ENCODE peak calls at places on chromosomes 13 and 19, in six cellular contexts. R, S, K, Q, E and L are unnamed samples.

GRCh38 chr19:37007587-37008220 is 70.5 kb upstream of the ZNF420 start:
- DNase-seq in R (no peak), S (no peak), K (peak), Q (peak), E (peak), L (no peak)

GRCh38 chr13:113091891-113092775 is 13.5 kb upstream of the F7 start:
- DNase-seq in R (no peak), S (peak), K (no peak), Q (no peak), E (no peak), L (no peak)

GRCh38 chr13:46484561-46484960 is 68.4 kb upstream of the LRCH1 start:
- DNase-seq in R (no peak), S (no peak), K (no peak), Q (peak), E (no peak), L (no peak)

GRCh38 chr19:4455742-4456565 is 1.6 kb downstream of the UBXN6 start:
- DNase-seq in R (peak), S (no peak), K (peak), Q (peak), E (peak), L (peak)

GRCh38 chr13:66915596-66916185 is 314.4 kb downstream of the PCDH9 start:
- DNase-seq in R (no peak), S (no peak), K (no peak), Q (no peak), E (peak), L (no peak)

GRCh38 chr19:39223703-39224279 is 19.7 kb upstream of the SYCN start:
- DNase-seq in R (peak), S (no peak), K (no peak), Q (peak), E (peak), L (no peak)

GRCh38 chr19:12843999-12844732 is 5.9 kb downstream of the MAST1 start:
- DNase-seq in R (no peak), S (no peak), K (no peak), Q (no peak), E (no peak), L (no peak)

GRCh38 chr13:37443538-37443937 is 155.0 kb downstream of the POSTN start:
- DNase-seq in R (peak), S (no peak), K (no peak), Q (peak), E (peak), L (no peak)

GRCh38 chr19:34577531-34578101 is 96.1 kb downstream of the WTIP start:
- DNase-seq in R (no peak), S (no peak), K (no peak), Q (no peak), E (no peak), L (no peak)

GRCh38 chr19:18488838-18489626 is 32.8 kb downstream of the ELL start:
- DNase-seq in R (no peak), S (no peak), K (peak), Q (no peak), E (no peak), L (no peak)

GRCh38 chr13:29740961-29741360 is 109.5 kb downstream of the UBL3 start:
- DNase-seq in R (no peak), S (no peak), K (no peak), Q (no peak), E (no peak), L (no peak)

GRCh38 chr13:71808708-71809107 is 58.3 kb downstream of the DACH1 start:
- DNase-seq in R (no peak), S (no peak), K (no peak), Q (no peak), E (no peak), L (no peak)

GRCh38 chr13:98775844-98776598 is 23.5 kb upstream of the SLC15A1 start:
- DNase-seq in R (no peak), S (no peak), K (no peak), Q (peak), E (peak), L (no peak)

GRCh38 chr13:32783067-32783466 is 196.8 kb downstream of the PDS5B start:
- DNase-seq in R (no peak), S (no peak), K (no peak), Q (peak), E (peak), L (no peak)

GRCh38 chr19:30323904-30324303 is 48.3 kb upstream of the ZNF536 start:
- DNase-seq in R (no peak), S (no peak), K (no peak), Q (no peak), E (no peak), L (no peak)

GRCh38 chr19:55641376-55642152 is 762 bp downstream of the ZNF580 start:
- DNase-seq in R (no peak), S (no peak), K (no peak), Q (peak), E (peak), L (no peak)

GRCh38 chr13:113820813-113821651 is 42.8 kb downstream of the GAS6 start:
- DNase-seq in R (peak), S (no peak), K (peak), Q (peak), E (peak), L (no peak)

GRCh38 chr19:29415507-29415906 is 110.3 kb upstream of the VSTM2B start:
- DNase-seq in R (no peak), S (no peak), K (no peak), Q (no peak), E (no peak), L (no peak)

GRCh38 chr19:5585461-5586299 is 17.9 kb upstream of the TINCR start:
- DNase-seq in R (no peak), S (no peak), K (no peak), Q (no peak), E (no peak), L (no peak)

GRCh38 chr13:96020155-96020575 is 33.0 kb downstream of the UGGT2 start:
- DNase-seq in R (peak), S (no peak), K (peak), Q (peak), E (peak), L (no peak)

GRCh38 chr13:111312944-111313590 is 7.4 kb upstream of the TEX29 start:
- DNase-seq in R (no peak), S (no peak), K (no peak), Q (no peak), E (no peak), L (peak)

GRCh38 chr19:29098863-29099481 is 114.0 kb downstream of the UQCRFS1 start:
- DNase-seq in R (no peak), S (no peak), K (peak), Q (peak), E (peak), L (no peak)

GRCh38 chr13:112711528-112712265 is 21.9 kb downstream of the ATP11A start:
- DNase-seq in R (peak), S (peak), K (peak), Q (peak), E (peak), L (no peak)

GRCh38 chr19:58261968-58262921 is 16.5 kb upstream of the ZNF8 start:
- DNase-seq in R (no peak), S (no peak), K (no peak), Q (peak), E (peak), L (no peak)

GRCh38 chr13:33838567-33839131 is 20.7 kb downstream of the RFC3 start:
- DNase-seq in R (no peak), S (no peak), K (no peak), Q (peak), E (no peak), L (no peak)

GRCh38 chr19:33216198-33216830 is 9.3 kb downstream of the SLC7A10 start:
- DNase-seq in R (no peak), S (no peak), K (no peak), Q (no peak), E (no peak), L (no peak)

GRCh38 chr13:77026783-77027621 is at the start of gene FBXL3:
- DNase-seq in R (peak), S (peak), K (peak), Q (peak), E (peak), L (peak)

GRCh38 chr19:33472696-33473624 is 48.6 kb downstream of the PEPD start:
- DNase-seq in R (peak), S (no peak), K (no peak), Q (peak), E (peak), L (no peak)

GRCh38 chr13:49938274-49938673 is 2.1 kb upstream of the SPRYD7 start:
- DNase-seq in R (no peak), S (no peak), K (no peak), Q (no peak), E (no peak), L (no peak)

GRCh38 chr13:95533545-95534135 is 18.9 kb upstream of the CLDN10 start:
- DNase-seq in R (no peak), S (no peak), K (no peak), Q (no peak), E (no peak), L (no peak)

GRCh38 chr19:13053761-13054604 is 48.7 kb downstream of the LYL1 start:
- DNase-seq in R (peak), S (peak), K (peak), Q (peak), E (peak), L (no peak)

GRCh38 chr19:28136796-28137195 is 1076.2 kb downstream of the UQCRFS1 start:
- DNase-seq in R (no peak), S (no peak), K (no peak), Q (no peak), E (no peak), L (no peak)

GRCh38 chr13:27482996-27483395 is 32.6 kb upstream of the MTIF3 start:
- DNase-seq in R (no peak), S (no peak), K (no peak), Q (no peak), E (no peak), L (no peak)

GRCh38 chr13:27476943-27477681 is 26.7 kb upstream of the MTIF3 start:
- DNase-seq in R (no peak), S (no peak), K (no peak), Q (peak), E (peak), L (no peak)

GRCh38 chr13:27483421-27483820 is 33.1 kb upstream of the MTIF3 start:
- DNase-seq in R (no peak), S (no peak), K (no peak), Q (no peak), E (no peak), L (no peak)

DNA sequence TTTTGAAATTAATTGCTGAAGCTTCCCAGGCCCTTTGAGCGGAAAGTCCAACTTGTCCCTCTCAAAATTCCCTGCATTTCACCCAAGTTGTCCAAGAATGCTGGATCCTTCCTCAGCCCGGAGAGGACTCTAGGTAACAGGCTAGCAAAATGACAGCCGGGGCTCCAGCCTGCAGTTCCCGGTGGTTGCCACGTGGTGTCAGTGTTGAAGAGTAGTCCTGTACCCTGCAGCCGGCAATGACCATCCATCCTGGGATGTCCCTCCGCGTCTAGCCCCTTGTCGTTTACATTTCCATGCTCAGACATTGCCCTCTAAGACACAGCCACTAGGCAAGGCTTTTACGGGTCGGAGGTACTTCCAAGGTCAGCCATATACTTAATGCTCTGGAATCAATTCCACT is 31.4 kb upstream of the MTIF3 start:
- DNase-seq in R (no peak), S (no peak), K (no peak), Q (peak), E (peak), L (peak)
- TF ChIP-seq CTCF in R (peak), S (peak), K (peak), Q (peak), E (peak), L (peak)

GRCh38 chr13:64723735-64724134 is 2506.4 kb downstream of the PCDH9 start:
- DNase-seq in R (peak), S (no peak), K (no peak), Q (peak), E (peak), L (no peak)

DNA sequence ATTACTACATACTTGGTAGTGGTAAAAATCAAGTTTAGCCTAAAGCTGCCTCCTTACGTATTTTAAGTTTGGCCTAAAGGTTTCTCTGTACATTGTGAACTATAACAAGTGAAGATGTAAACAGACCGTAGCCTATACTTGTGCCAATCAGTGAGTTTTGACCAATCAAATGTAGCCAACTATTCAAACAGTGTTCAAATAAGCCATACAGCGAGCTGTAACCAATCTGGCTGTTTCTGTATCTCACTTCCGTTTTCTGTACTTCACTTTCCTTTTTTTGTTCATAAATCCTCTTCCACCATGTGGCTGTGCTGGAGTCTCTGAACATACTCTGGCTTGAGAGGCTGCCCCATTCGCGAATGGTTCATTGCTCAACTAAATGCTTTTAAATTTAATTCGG is 2504.6 kb downstream of the PCDH9 start:
- DNase-seq in R (no peak), S (no peak), K (no peak), Q (no peak), E (no peak), L (no peak)
- TF ChIP-seq CTCF in R (no peak), S (no peak), K (no peak), Q (no peak), E (no peak), L (no peak)

GRCh38 chr13:52092087-52092486 is 36.8 kb downstream of the NEK5 start:
- DNase-seq in R (no peak), S (no peak), K (no peak), Q (no peak), E (no peak), L (no peak)
- TF ChIP-seq CTCF in R (no peak), S (no peak), K (no peak), Q (no peak), E (no peak), L (no peak)

GRCh38 chr19:43316591-43317319 is 36.7 kb upstream of the CD177 start:
- DNase-seq in R (no peak), S (no peak), K (no peak), Q (peak), E (no peak), L (no peak)
- TF ChIP-seq CTCF in R (peak), S (no peak), K (no peak), Q (peak), E (peak), L (peak)

DNA sequence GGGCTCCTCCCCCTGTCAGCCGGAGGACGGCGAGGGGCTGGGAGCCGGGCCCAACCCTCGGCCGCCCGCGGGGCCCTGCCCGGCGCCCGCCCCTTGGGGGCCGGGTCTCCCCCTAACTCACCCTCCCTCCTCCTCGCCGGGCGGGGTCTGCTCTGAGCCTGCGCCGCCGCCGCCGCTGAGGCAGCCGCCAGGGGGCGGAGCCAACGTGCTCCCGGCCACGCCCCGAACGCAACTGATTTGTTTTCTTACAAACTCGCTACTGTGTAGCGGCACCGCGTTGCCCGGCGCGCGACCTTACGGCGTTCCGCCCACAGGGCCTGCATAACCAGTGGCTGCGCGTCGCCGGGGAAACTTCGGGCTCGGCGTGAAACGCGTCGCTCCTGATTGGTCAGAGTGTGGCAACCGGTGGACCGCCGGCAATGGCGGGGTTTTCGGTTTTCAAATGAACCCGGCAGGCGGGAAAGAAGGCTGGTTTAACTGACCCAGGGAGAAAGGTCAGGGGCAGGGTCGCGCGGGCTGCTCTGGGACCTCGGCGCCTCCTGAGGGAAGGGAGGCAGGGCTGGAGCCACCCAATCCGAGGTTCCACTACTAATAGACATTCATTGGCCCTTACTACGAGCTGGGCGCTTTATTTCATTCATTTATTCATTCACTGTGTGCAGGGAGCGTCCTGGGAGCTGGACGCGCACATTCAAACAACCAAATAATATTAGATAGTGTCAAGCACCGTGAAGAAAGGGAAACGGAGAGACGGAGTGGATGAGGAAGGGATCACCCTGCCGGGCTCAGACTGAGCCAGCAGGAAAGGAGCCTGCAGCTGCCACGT is at the start of gene CDKN2D:
- DNase-seq in R (peak), S (peak), K (peak), Q (peak), E (peak), L (peak)
- TF ChIP-seq CTCF in R (no peak), S (peak), K (peak), Q (peak), E (no peak), L (peak)